ENCODE peak calls at places on chromosomes 13 and 19, in five cellular contexts. One of them, this sample, is unnamed.

GRCh38 chr13:75307370-75307984 is 174.5 kb downstream of the TBC1D4 start:
- DNase-seq in colonic mucosa: no peak
- DNase-seq in suprapubic skin: no peak
- DNase-seq in AG04449: no peak
- DNase-seq in HFF-Myc: no peak
- DNase-seq in this sample: no peak

GRCh38 chr19:40771101-40771539 is 4.2 kb upstream of the MIA start:
- DNase-seq in colonic mucosa: no peak
- DNase-seq in suprapubic skin: no peak
- DNase-seq in AG04449: no peak
- DNase-seq in HFF-Myc: no peak
- DNase-seq in this sample: peak; percentile 52

GRCh38 chr13:79423801-79424642 is 18.0 kb upstream of the RBM26 start:
- DNase-seq in colonic mucosa: no peak
- DNase-seq in suprapubic skin: no peak
- DNase-seq in AG04449: no peak
- DNase-seq in HFF-Myc: peak; percentile 24
- DNase-seq in this sample: peak; percentile 39

GRCh38 chr13:97439196-97439595 is 5.2 kb downstream of the RAP2A start:
- DNase-seq in colonic mucosa: no peak
- DNase-seq in suprapubic skin: no peak
- DNase-seq in AG04449: no peak
- DNase-seq in HFF-Myc: no peak
- DNase-seq in this sample: no peak

GRCh38 chr19:46015961-46016425 is 6.9 kb downstream of the PGLYRP1 start:
- DNase-seq in colonic mucosa: no peak
- DNase-seq in suprapubic skin: no peak
- DNase-seq in AG04449: no peak
- DNase-seq in HFF-Myc: no peak
- DNase-seq in this sample: no peak

GRCh38 chr19:19406878-19407639 is 1.6 kb downstream of the GATAD2A start:
- DNase-seq in colonic mucosa: peak; percentile 72
- DNase-seq in suprapubic skin: no peak
- DNase-seq in AG04449: no peak
- DNase-seq in HFF-Myc: no peak
- DNase-seq in this sample: no peak

GRCh38 chr13:74443623-74444022 is 309.4 kb upstream of the KLF12 start:
- DNase-seq in colonic mucosa: no peak
- DNase-seq in suprapubic skin: no peak
- DNase-seq in AG04449: peak; percentile 37
- DNase-seq in HFF-Myc: peak; percentile 44
- DNase-seq in this sample: no peak

GRCh38 chr13:23960566-23961156 is 63.4 kb upstream of the C1QTNF9B start:
- DNase-seq in colonic mucosa: no peak
- DNase-seq in suprapubic skin: no peak
- DNase-seq in AG04449: no peak
- DNase-seq in HFF-Myc: no peak
- DNase-seq in this sample: peak; percentile 23

GRCh38 chr13:24893863-24894262 is 129.9 kb downstream of the RNF17 start:
- DNase-seq in colonic mucosa: no peak
- DNase-seq in suprapubic skin: no peak
- DNase-seq in AG04449: no peak
- DNase-seq in HFF-Myc: no peak
- DNase-seq in this sample: no peak

DNA sequence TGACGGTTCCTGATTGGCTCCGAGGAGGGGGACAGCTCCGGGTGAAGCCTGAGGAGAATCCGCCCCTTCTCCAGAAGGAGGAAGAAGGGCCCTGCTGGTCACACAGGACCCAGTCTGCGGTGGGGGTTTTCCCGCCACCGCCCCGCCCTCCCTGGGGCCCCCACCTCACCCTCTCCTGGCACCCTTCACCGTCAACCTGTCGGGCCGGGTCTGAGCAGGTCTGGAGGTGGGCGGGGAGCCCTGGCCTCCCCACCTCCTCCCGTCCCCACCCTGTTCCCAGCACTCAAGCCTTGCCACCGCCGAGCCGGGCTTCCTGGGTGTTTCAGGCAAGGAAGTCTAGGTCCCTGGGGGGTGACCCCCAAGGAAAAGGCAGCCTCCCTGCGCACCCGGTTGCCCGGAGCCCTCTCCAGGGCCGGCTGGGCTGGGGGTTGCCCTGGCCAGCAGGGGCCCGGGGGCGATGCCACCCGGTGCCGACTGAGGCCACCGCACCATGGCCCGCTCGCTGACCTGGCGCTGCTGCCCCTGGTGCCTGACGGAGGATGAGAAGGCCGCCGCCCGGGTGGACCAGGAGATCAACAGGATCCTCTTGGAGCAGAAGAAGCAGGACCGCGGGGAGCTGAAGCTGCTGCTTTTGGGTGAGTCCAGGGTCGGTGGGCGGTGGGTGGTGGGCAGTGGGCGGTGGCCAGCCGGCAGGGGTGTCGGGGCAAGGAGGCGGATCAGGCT is at the start of gene GNA15:
- DNase-seq in colonic mucosa: peak; percentile 53
- DNase-seq in suprapubic skin: no peak
- DNase-seq in AG04449: no peak
- DNase-seq in HFF-Myc: no peak
- DNase-seq in this sample: peak; percentile 61
- H3K4me3 ChIP-seq in colonic mucosa: peak within 1 kb of the TSS; percentile 50
- H3K4me3 ChIP-seq in suprapubic skin: peak within 1 kb of the TSS; percentile 65
- H3K4me3 ChIP-seq in AG04449: no peak within 1 kb of the TSS
- H3K4me3 ChIP-seq in HFF-Myc: no peak within 1 kb of the TSS
- H3K4me3 ChIP-seq in this sample: peak within 1 kb of the TSS; percentile 86

GRCh38 chr13:110347535-110348308 is 40.6 kb downstream of the COL4A2 start:
- DNase-seq in colonic mucosa: no peak
- DNase-seq in suprapubic skin: no peak
- DNase-seq in AG04449: no peak
- DNase-seq in HFF-Myc: no peak
- DNase-seq in this sample: no peak
- H3K4me3 ChIP-seq in colonic mucosa: no peak overlapping the region
- H3K4me3 ChIP-seq in suprapubic skin: no peak overlapping the region
- H3K4me3 ChIP-seq in AG04449: no peak overlapping the region
- H3K4me3 ChIP-seq in HFF-Myc: no peak overlapping the region
- H3K4me3 ChIP-seq in this sample: no peak overlapping the region

DNA sequence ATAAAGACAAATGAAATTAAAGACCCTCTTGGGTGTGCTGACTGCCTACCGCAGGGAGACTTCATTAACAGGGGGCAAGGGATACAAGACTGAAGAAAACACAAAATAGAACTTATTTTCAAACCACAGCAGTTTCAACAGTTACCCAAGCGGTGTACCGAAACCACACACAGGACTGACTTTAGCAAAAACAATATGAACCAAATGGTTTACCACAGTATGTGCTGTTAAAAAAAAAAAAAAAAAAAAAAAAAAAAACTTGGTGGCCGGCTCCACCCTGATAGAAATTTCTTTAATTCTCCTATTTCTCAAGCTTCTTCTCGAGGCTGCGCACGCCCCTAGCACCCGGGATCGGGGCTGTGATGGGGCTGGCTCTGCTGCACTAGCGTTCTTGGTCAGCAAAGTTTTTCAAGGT is 42.6 kb downstream of the KLF2 start:
- DNase-seq in colonic mucosa: no peak
- DNase-seq in suprapubic skin: no peak
- DNase-seq in AG04449: no peak
- DNase-seq in HFF-Myc: no peak
- DNase-seq in this sample: peak; percentile 94
- H3K4me3 ChIP-seq in colonic mucosa: no peak overlapping the region
- H3K4me3 ChIP-seq in suprapubic skin: peak overlapping the region; percentile 1
- H3K4me3 ChIP-seq in AG04449: no peak overlapping the region
- H3K4me3 ChIP-seq in HFF-Myc: no peak overlapping the region
- H3K4me3 ChIP-seq in this sample: peak overlapping the region; percentile 40

GRCh38 chr19:48479686-48480085 is 10.5 kb downstream of the CYTH2 start:
- DNase-seq in colonic mucosa: no peak
- DNase-seq in suprapubic skin: no peak
- DNase-seq in AG04449: no peak
- DNase-seq in HFF-Myc: no peak
- DNase-seq in this sample: no peak

GRCh38 chr19:48480151-48480475 is 10.9 kb downstream of the CYTH2 start:
- DNase-seq in colonic mucosa: peak; percentile 45
- DNase-seq in suprapubic skin: no peak
- DNase-seq in AG04449: no peak
- DNase-seq in HFF-Myc: no peak
- DNase-seq in this sample: no peak

GRCh38 chr19:48481846-48482639 is 12.9 kb downstream of the CYTH2 start:
- DNase-seq in colonic mucosa: no peak
- DNase-seq in suprapubic skin: no peak
- DNase-seq in AG04449: no peak
- DNase-seq in HFF-Myc: no peak
- DNase-seq in this sample: no peak

GRCh38 chr19:48480476-48481190 is 11.5 kb downstream of the CYTH2 start:
- DNase-seq in colonic mucosa: peak; percentile 44
- DNase-seq in suprapubic skin: no peak
- DNase-seq in AG04449: no peak
- DNase-seq in HFF-Myc: no peak
- DNase-seq in this sample: no peak

DNA sequence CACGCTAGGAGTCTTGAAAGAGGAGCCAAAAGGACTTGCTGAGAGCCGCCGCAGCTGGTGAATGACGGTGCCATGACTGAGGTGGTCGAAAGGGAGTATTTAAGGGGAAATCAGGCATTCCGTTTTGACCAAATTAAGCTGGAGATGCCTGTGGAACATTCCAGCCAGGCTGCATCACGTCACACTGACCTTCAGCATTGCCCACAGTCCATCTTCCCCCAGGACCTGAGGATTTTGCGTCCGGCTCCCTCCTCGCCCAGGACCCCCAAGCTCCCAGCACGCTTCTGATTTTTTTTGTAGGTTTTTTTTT is 12.0 kb downstream of the CYTH2 start:
- DNase-seq in colonic mucosa: no peak
- DNase-seq in suprapubic skin: no peak
- DNase-seq in AG04449: no peak
- DNase-seq in HFF-Myc: no peak
- DNase-seq in this sample: no peak
- H3K4me3 ChIP-seq in colonic mucosa: peak overlapping the region; percentile 38
- H3K4me3 ChIP-seq in suprapubic skin: peak overlapping the region; percentile 58
- H3K4me3 ChIP-seq in AG04449: peak overlapping the region; percentile 42
- H3K4me3 ChIP-seq in HFF-Myc: no peak overlapping the region
- H3K4me3 ChIP-seq in this sample: no peak overlapping the region

This sample was measured in Jurkat, Clone E6-1.